ENCODE peak calls at places on chromosomes 11 and 22, in six cellular contexts. X is HCT116, A is K562, M is GM12878, Y is SK-N-SH, S is HepG2. K is an unnamed sample.

GRCh38 chr22:17436981-17437410 is 67.7 kb downstream of the CECR2 start:
- DNase-seq in X (no peak), A (no peak), M (no peak), Y (no peak), S (no peak), K (peak)

GRCh38 chr22:48574776-48575566 is 1252.7 kb downstream of the BRD1 start:
- DNase-seq in X (no peak), A (no peak), M (no peak), Y (peak), S (peak), K (peak)

GRCh38 chr11:34354782-34355181 is 3.0 kb downstream of the ABTB2 start:
- DNase-seq in X (no peak), A (no peak), M (no peak), Y (no peak), S (no peak), K (no peak)

GRCh38 chr11:95044010-95044409 is 5.2 kb upstream of the KDM4F start:
- DNase-seq in X (no peak), A (no peak), M (no peak), Y (no peak), S (no peak), K (no peak)

GRCh38 chr11:66136752-66137123 is 66.7 kb downstream of the PACS1 start:
- DNase-seq in X (no peak), A (no peak), M (no peak), Y (no peak), S (peak), K (no peak)

GRCh38 chr11:118715245-118715807 is 35.9 kb upstream of the TREH start:
- DNase-seq in X (no peak), A (peak), M (no peak), Y (no peak), S (no peak), K (no peak)

GRCh38 chr11:62732830-62733229 is 4.5 kb downstream of the TTC9C start:
- DNase-seq in X (no peak), A (no peak), M (no peak), Y (no peak), S (peak), K (peak)

GRCh38 chr11:108498816-108499408 is 728 bp upstream of the POGLUT3 start:
- DNase-seq in X (no peak), A (no peak), M (no peak), Y (no peak), S (no peak), K (peak)

GRCh38 chr11:44471603-44472002 is 93.9 kb upstream of the CD82 start:
- DNase-seq in X (no peak), A (no peak), M (no peak), Y (no peak), S (no peak), K (no peak)

GRCh38 chr11:60932605-60933346 is 8.5 kb downstream of the TMEM132A start:
- DNase-seq in X (no peak), A (no peak), M (no peak), Y (peak), S (no peak), K (no peak)

GRCh38 chr22:21937821-21938070 is 14.9 kb downstream of the PPM1F start:
- DNase-seq in X (no peak), A (no peak), M (no peak), Y (no peak), S (no peak), K (no peak)

GRCh38 chr22:27128461-27129080 is 471.2 kb downstream of the MIAT start:
- DNase-seq in X (no peak), A (no peak), M (no peak), Y (no peak), S (no peak), K (no peak)

GRCh38 chr22:25564320-25564978 is at the start of gene GRK3:
- DNase-seq in X (peak), A (peak), M (no peak), Y (peak), S (no peak), K (peak)

GRCh38 chr11:118662401-118663271 is 16.8 kb downstream of the TREH start:
- DNase-seq in X (no peak), A (no peak), M (no peak), Y (no peak), S (no peak), K (peak)

GRCh38 chr11:134643115-134643514 is 231.1 kb upstream of the B3GAT1 start:
- DNase-seq in X (no peak), A (no peak), M (no peak), Y (peak), S (no peak), K (peak)

GRCh38 chr11:126282361-126282741 is 542 bp upstream of the TIRAP start:
- DNase-seq in X (no peak), A (no peak), M (no peak), Y (peak), S (peak), K (peak)

DNA sequence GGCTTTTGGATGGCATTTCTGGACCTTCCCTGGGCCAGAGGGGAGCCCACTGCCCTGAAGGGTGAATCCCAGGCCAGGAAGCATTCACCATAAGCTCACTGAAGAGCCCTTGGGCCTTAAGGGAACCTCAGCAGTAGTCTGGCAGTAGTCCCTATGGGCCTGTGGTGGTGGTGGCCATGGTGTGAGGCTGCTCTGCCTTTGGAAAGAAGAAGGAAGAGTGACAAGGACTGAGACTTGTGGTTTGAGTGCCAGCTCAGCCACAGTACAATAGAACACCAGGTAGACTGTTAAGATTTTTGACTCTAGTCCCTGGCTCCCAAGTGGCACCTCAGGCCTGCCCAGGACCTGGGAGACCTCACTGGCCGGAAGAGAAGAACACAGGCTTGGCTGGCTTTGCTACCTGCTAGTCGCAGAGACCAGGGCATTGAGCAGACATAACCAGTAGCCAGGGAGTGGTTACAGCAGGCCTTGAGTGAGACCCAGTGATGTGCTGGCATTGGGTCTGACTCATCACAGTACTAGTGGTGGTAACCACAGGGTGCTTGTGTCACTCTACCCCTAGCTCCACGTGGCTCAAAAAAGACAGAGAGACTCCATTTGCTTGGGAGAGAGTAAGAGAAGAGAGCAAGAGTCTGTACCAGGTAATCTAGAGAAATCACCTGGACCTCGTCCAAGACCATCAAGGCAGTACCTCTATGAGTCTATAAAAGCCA is 259.8 kb upstream of the BLID start:
- DNase-seq in X (peak), A (no peak), M (peak), Y (no peak), S (no peak), K (no peak)
- H2AFZ ChIP-seq in X (peak), A (no peak), M (no peak), Y (no peak), S (no peak), K (no peak)

GRCh38 chr11:5258543-5259262 is 4.1 kb upstream of the HBG2 start:
- DNase-seq in X (no peak), A (peak), M (no peak), Y (no peak), S (no peak), K (peak)

GRCh38 chr11:5251746-5252145 is 2.1 kb upstream of the HBG1 start:
- DNase-seq in X (no peak), A (peak), M (no peak), Y (no peak), S (no peak), K (no peak)

GRCh38 chr11:5252280-5253265 is 2.0 kb downstream of the HBG2 start:
- DNase-seq in X (no peak), A (peak), M (no peak), Y (no peak), S (no peak), K (no peak)

DNA sequence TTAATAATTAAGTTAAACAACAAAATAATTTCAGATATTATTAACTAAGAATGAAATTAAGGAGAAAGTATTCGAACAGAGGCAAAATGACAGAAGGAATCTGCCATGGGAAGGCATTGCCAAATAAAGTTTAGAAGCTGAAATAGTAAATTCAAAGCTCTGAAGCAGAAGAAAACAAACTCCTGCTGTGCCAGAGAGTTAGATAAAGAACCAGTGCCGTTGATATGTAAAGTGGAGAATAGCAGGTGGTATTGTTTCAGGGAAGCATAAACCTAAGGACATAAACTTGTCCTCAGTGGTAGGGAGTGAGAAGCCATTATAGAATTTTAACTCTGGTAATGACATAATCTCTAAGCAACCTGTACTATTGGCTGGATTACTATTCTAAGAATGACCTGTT is 2.7 kb upstream of the HBG2 start:
- DNase-seq in X (no peak), A (no peak), M (no peak), Y (no peak), S (no peak), K (peak)
- TF ChIP-seq REST in X (no peak), A (no peak), M (no peak), Y (no peak), S (no peak), K (no peak)

GRCh38 chr11:114988644-114989043 is 310.3 kb downstream of the NXPE2 start:
- DNase-seq in X (no peak), A (no peak), M (no peak), Y (no peak), S (no peak), K (no peak)
- H2AFZ ChIP-seq in X (no peak), A (no peak), M (no peak), Y (no peak), S (no peak), K (peak)

GRCh38 chr11:1656061-1656441 is 26.5 kb downstream of the KRTAP5-5 start:
- DNase-seq in X (no peak), A (no peak), M (no peak), Y (no peak), S (no peak), K (no peak)

GRCh38 chr11:1659478-1659877 is 29.9 kb downstream of the KRTAP5-5 start:
- DNase-seq in X (no peak), A (no peak), M (no peak), Y (peak), S (no peak), K (no peak)

GRCh38 chr11:1655168-1656060 is 25.8 kb downstream of the KRTAP5-5 start:
- DNase-seq in X (no peak), A (no peak), M (no peak), Y (peak), S (no peak), K (no peak)

GRCh38 chr11:1656670-1657069 is 27.1 kb downstream of the KRTAP5-5 start:
- DNase-seq in X (no peak), A (no peak), M (no peak), Y (no peak), S (no peak), K (no peak)

GRCh38 chr11:1660025-1660867 is 30.7 kb downstream of the KRTAP5-5 start:
- DNase-seq in X (no peak), A (no peak), M (no peak), Y (peak), S (no peak), K (no peak)
- TF ChIP-seq REST in X (no peak), A (no peak), M (no peak), Y (no peak), S (no peak), K (no peak)

GRCh38 chr11:111213256-111213655 is 32.3 kb upstream of the POU2AF2 start:
- DNase-seq in X (no peak), A (no peak), M (no peak), Y (no peak), S (no peak), K (no peak)
- H2AFZ ChIP-seq in X (no peak), A (no peak), M (no peak), Y (no peak), S (no peak), K (no peak)

DNA sequence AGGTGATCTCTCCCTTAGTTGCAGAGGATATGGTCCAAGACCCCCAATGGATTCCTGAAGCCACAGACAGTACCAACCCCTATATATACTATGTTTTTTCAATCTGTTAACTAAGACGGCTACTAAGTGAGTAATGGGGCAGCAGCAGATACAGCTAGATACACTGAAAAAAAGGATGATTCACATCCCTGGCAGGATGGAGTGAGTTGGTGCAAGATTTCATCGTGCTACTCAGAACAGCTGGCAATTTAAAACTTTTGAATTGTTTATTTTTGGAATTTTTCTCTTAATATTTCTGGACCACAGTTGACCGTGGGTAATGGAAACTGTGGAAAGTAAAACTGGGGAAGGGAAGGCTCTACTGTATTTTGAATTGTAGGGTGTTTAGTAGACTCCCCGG is 17.0 kb upstream of the TMEM218 start:
- DNase-seq in X (no peak), A (no peak), M (no peak), Y (no peak), S (no peak), K (no peak)
- TF ChIP-seq REST in X (no peak), A (no peak), M (no peak), Y (no peak), S (no peak), K (no peak)

K was measured in GM23338.